ENCODE peak calls at places on chromosomes 1 and 21, in four cellular contexts. Z is mesendoderm, A is IMR-90, O is H1. K is an unnamed sample.

GRCh38 chr1:162498442-162498785 is 796 bp downstream of the UHMK1 start:
- DNase-seq in A (peak), O (no peak), Z (no peak), K (no peak)

GRCh38 chr1:201450721-201451291 is 18.2 kb downstream of the PHLDA3 start:
- DNase-seq in O (no peak), A (peak), Z (peak), K (peak)

GRCh38 chr1:55913565-55913964 is 665.8 kb downstream of the PLPP3 start:
- DNase-seq in Z (no peak), O (no peak), A (no peak), K (no peak)

GRCh38 chr1:185694081-185694480 is 40.1 kb upstream of the HMCN1 start:
- DNase-seq in A (no peak), Z (no peak), O (no peak), K (no peak)

GRCh38 chr1:207028884-207029283 is 3.7 kb downstream of the C1orf116 start:
- DNase-seq in Z (no peak), A (no peak), O (no peak), K (no peak)

GRCh38 chr1:40776236-40777072 is 7.1 kb upstream of the KCNQ4 start:
- DNase-seq in Z (no peak), A (no peak), O (no peak), K (no peak)

GRCh38 chr21:29730281-29730680 is 209.5 kb downstream of the GRIK1 start:
- DNase-seq in O (no peak), A (no peak), Z (no peak), K (no peak)

GRCh38 chr1:65526049-65526556 is 105.6 kb downstream of the LEPR start:
- DNase-seq in O (no peak), Z (no peak), A (no peak), K (no peak)

GRCh38 chr1:184362876-184363275 is 24.0 kb upstream of the C1orf21 start:
- DNase-seq in Z (no peak), O (no peak), A (peak), K (no peak)

GRCh38 chr1:94843846-94844245 is 23.7 kb downstream of the SLC44A3 start:
- DNase-seq in A (no peak), O (no peak), Z (no peak), K (no peak)

GRCh38 chr21:29674343-29674742 is 265.5 kb downstream of the GRIK1 start:
- DNase-seq in O (no peak), Z (peak), A (no peak), K (no peak)

GRCh38 chr1:183989078-183989577 is 48.4 kb downstream of the COLGALT2 start:
- DNase-seq in O (no peak), A (peak), Z (peak), K (no peak)

GRCh38 chr1:111586112-111586511 is 33.5 kb upstream of the RAP1A start:
- DNase-seq in Z (no peak), A (no peak), O (no peak), K (no peak)

GRCh38 chr21:33478858-33479678 is 706 bp downstream of the TMEM50B start:
- DNase-seq in O (no peak), Z (peak), A (peak), K (peak)

GRCh38 chr1:180898441-180899219 is 14.1 kb upstream of the KIAA1614 start:
- DNase-seq in O (no peak), Z (peak), A (peak), K (no peak)

GRCh38 chr1:213014642-213015041 is 1.0 kb downstream of the ANGEL2 start:
- DNase-seq in A (peak), O (no peak), Z (peak), K (no peak)

GRCh38 chr1:59767119-59767518 is 47.6 kb upstream of the HOOK1 start:
- DNase-seq in Z (peak), O (no peak), A (no peak), K (no peak)

GRCh38 chr21:15514073-15514946 is 215.5 kb upstream of the USP25 start:
- DNase-seq in O (no peak), A (no peak), Z (peak), K (no peak)

GRCh38 chr1:40866408-40866788 is 4.2 kb upstream of the CITED4 start:
- DNase-seq in A (peak), Z (peak), O (no peak), K (no peak)

GRCh38 chr1:98086156-98086555 is 165.3 kb upstream of the DPYD start:
- DNase-seq in Z (peak), O (no peak), A (peak), K (no peak)

GRCh38 chr1:169339773-169340172 is 27.8 kb downstream of the NME7 start:
- DNase-seq in O (no peak), Z (no peak), A (no peak), K (no peak)

GRCh38 chr1:78274814-78275213 is 216.0 kb upstream of the PTGFR start:
- DNase-seq in A (peak), O (no peak), Z (no peak), K (no peak)

GRCh38 chr1:58979677-58980076 is 195.8 kb upstream of the JUN start:
- DNase-seq in A (no peak), Z (no peak), O (no peak), K (no peak)

GRCh38 chr1:19268445-19268844 is 16.8 kb downstream of the MRTO4 start:
- DNase-seq in A (no peak), Z (no peak), O (no peak), K (no peak)

GRCh38 chr1:1665815-1666251 is 7.0 kb upstream of the CDK11B start:
- DNase-seq in O (no peak), Z (peak), A (no peak), K (peak)

GRCh38 chr1:117886101-117886795 is 43.2 kb downstream of the GDAP2 start:
- DNase-seq in A (peak), Z (no peak), O (no peak), K (no peak)

GRCh38 chr1:154155282-154155681 is 409 bp upstream of the NUP210L start:
- DNase-seq in A (peak), O (no peak), Z (no peak), K (no peak)

GRCh38 chr1:154158307-154159125 is 3.6 kb upstream of the NUP210L start:
- DNase-seq in A (no peak), O (no peak), Z (no peak), K (no peak)

GRCh38 chr1:154154534-154155181 is at the start of gene NUP210L:
- DNase-seq in A (peak), Z (peak), O (peak), K (peak)

GRCh38 chr1:154159554-154159953 is 4.7 kb upstream of the NUP210L start:
- DNase-seq in O (no peak), Z (no peak), A (no peak), K (no peak)

DNA sequence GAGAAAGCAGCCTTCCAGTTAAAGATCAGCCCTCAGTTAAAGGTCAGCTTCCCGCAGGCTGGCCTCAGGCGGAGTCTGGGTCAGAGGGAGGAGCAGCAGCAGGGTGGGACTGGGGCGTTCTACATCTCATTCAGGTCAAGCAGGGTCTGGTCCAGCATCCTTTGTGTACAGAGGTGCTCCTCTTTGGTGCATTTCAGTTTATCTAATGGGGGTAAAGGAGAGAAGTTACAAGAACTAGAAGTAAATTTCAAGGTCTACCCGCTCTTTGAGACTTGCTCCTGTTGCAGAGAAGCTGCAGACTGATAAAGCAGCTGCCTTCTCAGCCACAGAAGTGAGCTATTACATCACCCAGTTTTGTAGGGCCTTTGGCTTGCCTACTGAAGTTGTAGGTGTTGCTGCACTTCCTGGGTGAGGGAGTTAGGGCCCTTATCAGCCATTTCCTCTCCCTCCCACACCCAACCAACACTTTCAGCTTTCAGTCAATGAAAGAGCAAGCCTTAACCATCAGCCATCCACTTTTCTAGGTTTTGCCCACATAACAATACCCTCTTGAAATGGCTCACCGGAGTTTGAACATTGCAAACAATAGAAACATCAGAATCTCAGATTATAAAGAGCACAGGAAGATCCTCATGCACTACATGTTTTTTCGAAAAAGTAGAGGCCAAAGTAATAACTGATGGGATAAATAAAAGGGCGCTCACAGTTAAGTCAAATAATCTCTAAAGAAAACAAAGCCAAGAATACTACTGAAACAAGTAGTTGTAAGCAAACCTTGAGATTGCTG is 2.8 kb upstream of the NUP210L start:
- DNase-seq in Z (peak), A (peak), O (no peak), K (no peak)
- H3K9ac ChIP-seq in Z (no peak), A (no peak), O (no peak), K (no peak)

GRCh38 chr1:12231276-12231595 is 1.4 kb downstream of the VPS13D start:
- DNase-seq in O (no peak), Z (peak), A (no peak), K (no peak)
- H4K8ac ChIP-seq in O (no peak), Z (no peak), A (no peak), K (no peak)

DNA sequence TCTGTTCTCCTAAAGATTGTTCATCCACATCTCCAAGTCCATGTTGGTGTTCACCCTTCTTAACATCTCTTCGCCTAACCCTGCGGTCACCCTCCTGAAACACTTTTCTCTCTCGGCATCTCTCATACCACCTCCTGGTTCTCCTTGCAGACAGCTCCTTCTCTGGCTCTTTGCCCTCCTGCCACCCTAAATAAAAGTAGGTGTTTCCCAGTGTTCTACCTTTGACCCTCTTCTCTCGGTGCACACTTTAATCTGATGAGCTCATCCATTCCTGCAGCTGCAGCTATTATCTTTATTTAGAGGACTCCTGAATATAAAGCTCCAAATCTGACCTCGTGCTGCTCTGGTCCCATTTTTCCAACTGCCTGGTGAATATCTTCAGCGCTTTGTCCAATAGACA is 126.9 kb downstream of the TMEM53 start:
- DNase-seq in Z (no peak), O (no peak), A (no peak), K (no peak)
- H4K5ac ChIP-seq in Z (no peak), O (no peak), A (no peak), K (no peak)

GRCh38 chr1:89089962-89090361 is 25.0 kb upstream of the GBP1 start:
- DNase-seq in O (no peak), A (no peak), Z (peak), K (no peak)

GRCh38 chr1:89088597-89088996 is 23.6 kb upstream of the GBP1 start:
- DNase-seq in Z (no peak), A (no peak), O (no peak), K (no peak)

GRCh38 chr1:89085781-89086180 is 20.8 kb upstream of the GBP1 start:
- DNase-seq in O (no peak), A (peak), Z (peak), K (no peak)

GRCh38 chr1:89087241-89087640 is 22.2 kb upstream of the GBP1 start:
- DNase-seq in O (no peak), Z (peak), A (no peak), K (no peak)
- H3K9ac ChIP-seq in O (no peak), Z (no peak), A (no peak), K (no peak)

GRCh38 chr1:168106274-168106673 is 30.5 kb downstream of the GPR161 start:
- DNase-seq in A (no peak), O (no peak), Z (no peak), K (no peak)
- H4K8ac ChIP-seq in A (no peak), O (no peak), Z (no peak), K (no peak)

DNA sequence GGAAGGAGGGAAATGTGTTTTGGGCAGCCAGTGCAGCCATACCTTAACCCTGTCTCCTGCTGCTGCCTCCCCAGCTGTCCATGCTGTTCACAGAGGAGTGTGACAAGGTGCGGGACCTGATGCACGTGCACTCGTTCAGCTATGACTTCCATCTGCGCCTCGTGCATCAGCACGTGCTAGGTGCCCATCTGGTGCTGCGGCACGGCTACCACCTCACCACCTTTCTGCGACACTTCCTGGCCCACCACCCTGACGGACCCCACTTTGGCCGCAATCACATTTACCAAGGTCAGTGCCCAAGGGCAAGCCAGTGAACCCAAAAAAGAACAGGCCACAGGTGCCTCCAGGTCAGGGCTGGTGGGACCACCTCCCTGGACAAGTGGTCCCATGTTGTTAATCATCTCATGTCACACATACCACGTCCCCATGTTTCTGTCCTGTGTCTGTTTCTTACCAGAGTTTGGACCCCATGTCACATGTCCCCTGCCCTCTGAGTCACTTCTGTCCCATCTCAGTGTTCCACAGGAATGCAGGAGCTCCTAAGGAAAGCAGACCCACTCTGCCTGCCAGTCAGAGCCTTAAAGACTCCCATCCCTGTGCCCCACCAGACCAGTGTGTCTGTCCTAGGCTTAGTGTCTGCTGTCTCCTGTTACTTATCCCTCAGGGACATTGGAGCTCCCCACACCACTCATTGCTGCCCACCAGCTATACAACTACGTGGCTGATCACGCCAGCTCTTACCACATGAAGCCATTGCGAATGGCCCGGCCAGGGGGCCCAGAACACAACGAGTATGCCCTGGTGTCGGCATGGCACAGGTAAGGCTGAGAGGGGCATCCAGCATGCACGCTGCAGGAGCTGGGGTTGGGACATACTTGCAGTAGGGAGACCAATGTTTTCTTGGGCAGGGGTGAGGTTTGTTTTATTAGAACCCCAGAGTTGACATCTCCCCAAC is 6.6 kb downstream of the HYI start:
- DNase-seq in O (no peak), A (no peak), Z (no peak), K (peak)
- H4K5ac ChIP-seq in O (no peak), A (no peak), Z (no peak), K (no peak)

DNA sequence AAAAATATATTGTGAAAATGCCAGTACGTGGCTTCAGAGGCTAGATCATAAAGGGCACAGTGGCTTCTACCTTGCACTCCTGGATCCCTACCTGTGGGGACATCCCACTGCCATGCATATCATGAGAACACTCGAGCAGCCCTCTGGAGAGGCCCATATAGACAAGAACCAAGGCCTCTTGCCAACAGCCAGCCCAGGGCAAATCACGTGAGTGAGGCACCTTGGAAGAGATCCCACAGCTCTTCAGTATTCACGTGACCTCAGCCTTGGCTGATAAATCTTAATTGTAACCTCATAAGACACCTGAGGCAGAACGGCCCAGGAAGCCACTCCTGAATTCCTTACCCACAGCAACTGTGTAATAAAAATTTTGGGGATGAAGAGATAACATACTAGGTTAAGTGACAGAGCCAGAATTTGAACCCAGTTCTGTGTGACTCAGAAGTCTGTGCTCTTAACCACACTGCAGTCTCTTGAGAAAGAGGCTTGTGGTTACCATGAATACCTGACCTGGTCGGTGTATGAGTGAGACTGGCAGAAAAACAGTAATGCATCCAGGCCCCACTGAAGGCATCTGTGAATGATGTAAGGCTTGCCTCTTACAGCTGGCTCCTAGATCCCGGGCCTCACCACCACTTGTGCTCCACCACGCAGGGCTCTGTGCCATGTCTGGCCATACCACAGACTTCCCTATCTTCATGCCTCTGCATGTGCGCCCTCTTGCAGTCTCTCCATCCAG is 6.9 kb upstream of the A3GALT2 start:
- DNase-seq in A (peak), Z (no peak), O (no peak), K (no peak)
- H3K9ac ChIP-seq in A (no peak), Z (no peak), O (no peak), K (no peak)

GRCh38 chr1:42260376-42261078 is 74.5 kb downstream of the FOXJ3 start:
- DNase-seq in A (no peak), O (no peak), Z (no peak), K (no peak)

GRCh38 chr1:42263019-42263418 is 72.0 kb downstream of the FOXJ3 start:
- DNase-seq in Z (no peak), A (no peak), O (no peak), K (no peak)

GRCh38 chr1:42259739-42260064 is 75.3 kb downstream of the FOXJ3 start:
- DNase-seq in Z (no peak), O (no peak), A (peak), K (no peak)

GRCh38 chr1:42259059-42259738 is 75.8 kb downstream of the FOXJ3 start:
- DNase-seq in A (peak), Z (peak), O (no peak), K (no peak)

GRCh38 chr1:42258218-42258617 is 76.8 kb downstream of the FOXJ3 start:
- DNase-seq in O (no peak), A (no peak), Z (no peak), K (no peak)
- H4K8ac ChIP-seq in O (no peak), A (no peak), Z (no peak), K (no peak)